ENCODE peak calls at places on chromosomes 16 and 17, in seven cellular contexts. N, S, J, P, X, D and Y are unnamed samples.

GRCh38 chr17:2710804-2711607 is 558 bp downstream of the CLUH start:
- DNase-seq in S (peak; percentile 63), P (peak; percentile 3), D (peak; percentile 74), X (peak; percentile 62), J (peak; percentile 70), N (no peak), Y (peak; percentile 68)

GRCh38 chr16:84611041-84611440 is 6.8 kb downstream of the COTL1 start:
- DNase-seq in D (peak; percentile 59), S (no peak), X (no peak), P (no peak), J (no peak), N (no peak), Y (no peak)

GRCh38 chr16:56281256-56281805 is 90.0 kb downstream of the GNAO1 start:
- DNase-seq in N (no peak), X (peak; percentile 11), D (peak; percentile 58), P (peak; percentile 24), J (peak; percentile 95), S (no peak), Y (peak; percentile 98)

GRCh38 chr16:27847030-27847550 is 216.4 kb downstream of the GSG1L start:
- DNase-seq in J (no peak), N (no peak), P (peak; percentile 9), S (no peak), D (no peak), X (no peak), Y (no peak)

GRCh38 chr16:29737713-29738112 is 8.1 kb downstream of the C16orf54 start:
- DNase-seq in D (no peak), J (no peak), X (no peak), N (no peak), P (no peak), S (no peak), Y (no peak)

GRCh38 chr16:28187595-28188004 is 24.2 kb downstream of the XPO6 start:
- DNase-seq in J (no peak), N (no peak), D (no peak), X (no peak), P (no peak), S (peak; percentile 21), Y (no peak)

GRCh38 chr17:4389079-4389478 is 22.6 kb upstream of the UBE2G1 start:
- DNase-seq in X (no peak), N (no peak), D (no peak), J (no peak), P (no peak), S (no peak), Y (peak; percentile 69)

GRCh38 chr17:47836601-47837000 is 4.5 kb downstream of the SCRN2 start:
- DNase-seq in N (no peak), J (no peak), D (no peak), S (no peak), X (no peak), P (no peak), Y (no peak)

GRCh38 chr17:34412965-34413441 is 50.0 kb upstream of the CCL1 start:
- DNase-seq in J (no peak), X (peak; percentile 39), N (no peak), S (no peak), D (no peak), P (no peak), Y (no peak)

GRCh38 chr16:88570691-88571092 is 489 bp downstream of the ZC3H18 start:
- DNase-seq in D (no peak), X (peak; percentile 62), S (peak; percentile 49), P (no peak), N (no peak), J (peak; percentile 41), Y (peak; percentile 56)

GRCh38 chr16:86089341-86089900 is 190.5 kb downstream of the IRF8 start:
- DNase-seq in J (no peak), S (no peak), P (no peak), N (no peak), D (no peak), X (no peak), Y (no peak)

GRCh38 chr16:64659863-64660262 is 462.0 kb downstream of the CDH11 start:
- DNase-seq in X (no peak), P (no peak), S (no peak), N (no peak), D (no peak), J (no peak), Y (no peak)

GRCh38 chr17:2755941-2756724 is 6.7 kb upstream of the CCDC92B start:
- DNase-seq in S (no peak), D (no peak), J (peak; percentile 86), X (peak; percentile 26), N (no peak), P (no peak), Y (peak; percentile 93)

GRCh38 chr17:2347805-2348685 is 10.7 kb downstream of the SGSM2 start:
- DNase-seq in N (no peak), J (peak; percentile 92), X (peak; percentile 88), D (no peak), P (peak; percentile 75), S (no peak), Y (peak; percentile 98)

GRCh38 chr17:78745407-78746088 is 36.5 kb downstream of the CYTH1 start:
- DNase-seq in S (peak; percentile 70), N (no peak), D (no peak), P (peak; percentile 65), J (peak; percentile 56), X (peak; percentile 67), Y (peak; percentile 80)

GRCh38 chr17:9120471-9120870 is 99.2 kb downstream of the NTN1 start:
- DNase-seq in S (no peak), J (peak; percentile 45), N (peak; percentile 3), X (no peak), P (no peak), D (no peak), Y (peak; percentile 54)

GRCh38 chr17:69961488-69962145 is 113.4 kb upstream of the KCNJ16 start:
- DNase-seq in N (no peak), D (no peak), S (peak; percentile 3), J (peak; percentile 23), P (peak; percentile 34), X (no peak), Y (peak; percentile 63)

GRCh38 chr17:46782250-46782953 is 36.1 kb downstream of the WNT3 start:
- DNase-seq in P (peak; percentile 84), D (peak; percentile 82), J (peak; percentile 62), N (no peak), S (peak; percentile 77), X (peak; percentile 54), Y (peak; percentile 77)

GRCh38 chr17:30701498-30701989 is 122.9 kb downstream of the CRLF3 start:
- DNase-seq in D (no peak), S (no peak), N (no peak), P (no peak), J (no peak), X (no peak), Y (no peak)

GRCh38 chr16:48492131-48492530 is 106.9 kb upstream of the SIAH1 start:
- DNase-seq in D (no peak), X (peak; percentile 24), S (no peak), J (no peak), P (no peak), N (no peak), Y (no peak)

GRCh38 chr16:56478228-56479049 is 27.1 kb downstream of the OGFOD1 start:
- DNase-seq in S (no peak), J (no peak), D (no peak), X (no peak), N (no peak), P (no peak), Y (no peak)

GRCh38 chr16:53523126-53523804 is 20.3 kb upstream of the AKTIP start:
- DNase-seq in P (no peak), X (no peak), S (no peak), N (no peak), D (no peak), J (no peak), Y (no peak)
- TF ChIP-seq EZH2phosphoT487 in P (no peak), X (no peak), S (no peak), N (no peak), D (no peak), J (no peak), Y (no peak)

GRCh38 chr17:42315402-42316156 is 27.3 kb downstream of the STAT5A start:
- DNase-seq in D (no peak), J (no peak), X (no peak), N (no peak), S (peak; percentile 62), P (no peak), Y (no peak)
- TF ChIP-seq EZH2phosphoT487 in D (no peak), J (no peak), X (no peak), N (no peak), S (no peak), P (no peak), Y (no peak)

GRCh38 chr17:49106366-49107210 is 26.0 kb upstream of the B4GALNT2 start:
- DNase-seq in D (no peak), X (peak; percentile 60), S (no peak), P (peak; percentile 61), N (no peak), J (no peak), Y (peak; percentile 22)

GRCh38 chr17:49107211-49107557 is 25.4 kb upstream of the B4GALNT2 start:
- DNase-seq in X (no peak), S (no peak), J (no peak), D (no peak), N (no peak), P (no peak), Y (no peak)

GRCh38 chr17:49111934-49112333 is 20.6 kb upstream of the B4GALNT2 start:
- DNase-seq in N (no peak), S (no peak), X (no peak), D (no peak), J (no peak), P (peak; percentile 63), Y (no peak)

GRCh38 chr17:49110504-49110903 is 22.1 kb upstream of the B4GALNT2 start:
- DNase-seq in X (no peak), N (no peak), P (peak; percentile 44), S (no peak), D (no peak), J (no peak), Y (no peak)

DNA sequence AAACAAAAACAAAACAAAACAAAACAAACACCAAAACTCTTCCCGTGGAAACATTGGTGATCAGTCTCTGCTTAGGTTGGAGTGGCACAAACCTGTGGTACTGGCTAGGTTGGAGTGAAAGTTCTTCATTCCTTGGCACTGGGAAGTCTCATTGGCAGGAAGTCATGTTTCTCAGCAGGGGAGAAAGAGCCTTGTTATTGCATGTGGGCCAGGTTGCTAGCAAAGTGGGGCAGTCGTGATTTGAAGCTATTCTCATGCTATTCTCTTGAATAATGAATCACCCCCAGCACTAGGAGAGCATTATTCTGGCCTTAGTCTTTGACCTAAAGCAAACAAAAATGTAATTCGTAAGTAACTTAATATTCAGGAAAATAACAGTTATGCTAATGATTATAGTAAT is 24.3 kb upstream of the B4GALNT2 start:
- DNase-seq in N (no peak), J (no peak), X (peak; percentile 77), S (no peak), P (peak; percentile 76), D (no peak), Y (peak; percentile 44)
- TF ChIP-seq EZH2phosphoT487 in N (no peak), J (no peak), X (no peak), S (no peak), P (no peak), D (no peak), Y (no peak)

GRCh38 chr17:7407033-7407432 is 612 bp upstream of the NLGN2 start:
- DNase-seq in X (no peak), D (no peak), P (no peak), J (no peak), S (no peak), N (no peak), Y (peak; percentile 43)

GRCh38 chr17:7409716-7410115 is 2.1 kb downstream of the NLGN2 start:
- DNase-seq in J (no peak), D (no peak), S (no peak), P (no peak), N (no peak), X (no peak), Y (no peak)

GRCh38 chr17:7408863-7409262 is 1.2 kb downstream of the NLGN2 start:
- DNase-seq in P (no peak), J (no peak), X (no peak), S (no peak), N (no peak), D (no peak), Y (no peak)

GRCh38 chr17:7407483-7408231 is at the start of gene NLGN2:
- DNase-seq in N (no peak), J (no peak), S (no peak), D (no peak), X (no peak), P (no peak), Y (peak; percentile 50)

GRCh38 chr17:7408341-7408740 is 696 bp downstream of the NLGN2 start:
- DNase-seq in J (no peak), P (no peak), X (no peak), D (no peak), N (no peak), S (no peak), Y (peak; percentile 62)
- TF ChIP-seq EZH2phosphoT487 in J (no peak), P (no peak), X (no peak), D (no peak), N (no peak), S (no peak), Y (no peak)